ENCODE peak calls at places on chromosomes 11 and 22, in five cellular contexts. N is heart left ventricle; W is aorta; J is naive thymus-derived CD4-positive, alpha-beta T cell; Z is upper lobe of left lung. G is an unnamed sample. For H3K9me3, the result is how much of the 10 kb centered on the place peaks cover.

GRCh38 chr11:12285106-12285505 is 92.3 kb upstream of the PARVA start:
- DNase-seq in Z (no peak), J (no peak), N (no peak), W (no peak), G (no peak)

GRCh38 chr11:130782361-130783221 is 133.7 kb downstream of the SNX19 start:
- DNase-seq in J (no peak), Z (no peak), N (no peak), W (no peak), G (no peak)

GRCh38 chr11:15199693-15200092 is 85.0 kb downstream of the INSC start:
- DNase-seq in N (peak), W (peak), J (no peak), Z (no peak), G (no peak)

GRCh38 chr22:42461511-42461910 is 29.3 kb upstream of the NFAM1 start:
- DNase-seq in N (no peak), J (no peak), Z (no peak), W (no peak), G (no peak)

GRCh38 chr11:115518983-115519382 is 14.8 kb upstream of the CADM1 start:
- DNase-seq in J (no peak), N (no peak), Z (no peak), W (no peak), G (no peak)

GRCh38 chr11:30328676-30329075 is 5.8 kb downstream of the ARL14EP start:
- DNase-seq in W (no peak), J (no peak), N (no peak), Z (no peak), G (no peak)

GRCh38 chr11:130191896-130192295 is 32.3 kb downstream of the ST14 start:
- DNase-seq in N (no peak), J (no peak), Z (no peak), W (peak), G (no peak)

GRCh38 chr22:30591191-30591587 is 521 bp downstream of the PES1 start:
- DNase-seq in N (no peak), Z (no peak), J (no peak), W (no peak), G (no peak)

GRCh38 chr22:17562906-17563870 is at the start of gene SLC25A18:
- DNase-seq in J (no peak), N (peak), Z (no peak), W (no peak), G (no peak)

GRCh38 chr22:36862251-36863242 is 1.7 kb downstream of the NCF4 start:
- DNase-seq in W (peak), N (peak), Z (no peak), J (no peak), G (no peak)

GRCh38 chr11:63813035-63813562 is at the start of gene SPINDOC:
- DNase-seq in Z (peak), N (peak), J (peak), W (peak), G (peak)

GRCh38 chr11:75270896-75271415 is 30.4 kb downstream of the TPBGL start:
- DNase-seq in W (peak), N (no peak), J (peak), Z (no peak), G (no peak)

GRCh38 chr22:42217752-42218280 is 52.6 kb downstream of the TCF20 start:
- DNase-seq in J (no peak), N (no peak), W (no peak), Z (no peak), G (no peak)

GRCh38 chr11:71204294-71204693 is 48.1 kb downstream of the SHANK2 start:
- DNase-seq in W (peak), Z (no peak), N (no peak), J (no peak), G (no peak)

GRCh38 chr11:130049260-130049659 is 20.4 kb upstream of the APLP2 start:
- DNase-seq in J (no peak), N (no peak), Z (no peak), W (no peak), G (no peak)

GRCh38 chr11:87767615-87768014 is 407.6 kb downstream of the RAB38 start:
- DNase-seq in J (no peak), N (no peak), W (no peak), Z (no peak), G (no peak)

GRCh38 chr11:72116019-72116755 is 3.7 kb upstream of the ANAPC15 start:
- DNase-seq in N (no peak), J (no peak), Z (no peak), W (no peak), G (no peak)

GRCh38 chr11:62169448-62169847 is 20.6 kb upstream of the SCGB1D1 start:
- DNase-seq in N (peak), Z (peak), W (no peak), J (no peak), G (no peak)

GRCh38 chr11:16605971-16606783 is 132.3 kb upstream of the C11orf58 start:
- DNase-seq in Z (no peak), N (peak), W (peak), J (peak), G (peak)

GRCh38 chr22:50436134-50436830 is 38.6 kb downstream of the SBF1 start:
- DNase-seq in N (no peak), J (no peak), W (no peak), Z (peak), G (peak)

GRCh38 chr11:4991066-4991465 is 3.6 kb upstream of the OR51L1 start:
- DNase-seq in N (no peak), W (no peak), Z (no peak), J (no peak), G (no peak)

DNA sequence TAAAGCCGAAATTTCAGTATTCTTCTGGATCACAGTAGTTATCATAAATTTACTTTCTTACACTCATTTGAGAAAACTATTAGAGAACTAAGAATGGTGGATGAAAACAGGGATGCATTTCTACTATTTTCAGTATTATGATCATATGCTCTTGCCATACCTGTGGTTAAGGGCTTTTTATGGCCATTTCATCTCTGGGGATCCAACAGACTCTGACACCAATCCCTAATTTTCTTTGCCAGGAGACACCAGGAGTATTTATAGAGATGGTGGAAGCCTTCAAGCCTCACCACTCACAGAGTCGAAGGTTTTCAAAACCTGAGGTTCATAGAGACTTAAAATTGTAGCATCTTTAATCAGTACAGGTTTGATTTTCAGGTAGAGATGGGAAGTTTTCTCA is at the start of gene OR51L1:
- DNase-seq in Z (no peak), W (no peak), N (no peak), J (no peak), G (no peak)
- H3K9me3 ChIP-seq in Z (under half), W (under half), N (under half), J (under half), G (under half)

GRCh38 chr22:48642550-48642949 is 1185.1 kb downstream of the BRD1 start:
- DNase-seq in W (no peak), N (no peak), J (no peak), Z (no peak), G (no peak)
- H3K9me3 ChIP-seq in W (under half), N (under half), J (under half), Z (under half), G (under half)

DNA sequence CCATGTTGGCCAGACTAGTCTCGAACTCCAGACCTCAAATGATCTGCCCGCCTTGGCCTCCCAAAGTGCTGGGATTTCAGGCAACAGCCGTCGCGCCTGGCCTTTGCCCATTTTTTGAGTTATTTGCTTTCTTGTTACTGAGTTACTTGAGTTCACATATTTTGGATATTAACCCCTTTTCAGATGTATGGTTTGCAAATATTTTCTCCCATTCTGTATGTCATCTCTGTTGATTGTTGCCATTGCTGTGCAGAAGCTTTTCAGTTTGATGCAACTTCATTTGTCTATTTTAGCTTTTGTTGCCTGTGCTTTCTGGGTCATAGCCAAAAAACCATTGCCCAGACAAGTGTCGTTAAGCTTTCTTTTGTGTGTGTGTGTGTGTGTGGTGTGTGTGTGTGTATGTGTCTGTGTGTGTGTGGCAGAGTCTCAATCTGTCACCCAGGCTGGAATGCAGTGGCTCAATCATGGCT is 6.8 kb downstream of the TSGA10IP start:
- DNase-seq in W (no peak), J (no peak), Z (no peak), N (no peak), G (no peak)
- H3K9me3 ChIP-seq in W (under half), J (under half), Z (under half), N (under half), G (under half)

DNA sequence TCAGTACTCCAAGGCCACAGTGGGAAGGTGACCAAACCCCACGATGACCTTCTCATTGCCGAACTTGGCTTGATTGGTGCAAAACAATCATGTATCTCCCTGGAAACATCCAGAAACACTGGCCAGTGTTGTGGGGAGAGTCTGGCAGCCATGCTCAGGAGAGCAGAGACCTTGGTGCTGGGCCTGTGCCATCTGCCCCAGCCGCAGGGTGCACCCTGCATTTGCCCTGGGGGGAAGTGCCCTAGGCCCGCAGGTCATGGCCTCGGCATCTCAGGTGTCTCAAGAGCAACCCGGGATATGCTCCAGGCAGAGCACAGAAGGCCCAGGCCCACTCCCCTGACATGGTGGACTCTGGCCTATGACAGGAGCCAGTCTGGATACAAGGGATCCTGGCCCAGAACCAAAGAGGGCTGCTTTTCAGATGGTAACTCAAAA is 23.7 kb downstream of the ARVCF start:
- DNase-seq in Z (no peak), W (peak), J (no peak), N (no peak), G (no peak)
- H3K9me3 ChIP-seq in Z (under half), W (under half), J (under half), N (under half), G (under half)

G was measured in T-helper 17 cell.